ENCODE peak calls at places on chromosomes 13 and 19, in ten cellular contexts. D is HEK293T; Q is GM04503; Y is stimulated activated CD8-positive, alpha-beta memory T cell treated with anti-CD3 and anti-CD28 coated beads, Interleukin-15, amount 100 ng/mL, for 1 hour; H is IMR-90; A is lung; X is WERI-Rb-1; J is HFFc6; B is T-helper 1 cell; S is H1. K is an unnamed sample.
A peak's percentile ranks its signal among the peaks of the same experiment; 100 is the strongest.

GRCh38 chr19:5403968-5404640 is 51.1 kb upstream of the ZNRF4 start:
- DNase-seq in J (peak; percentile 84), B (peak; percentile 47), D (peak; percentile 85), A (peak; percentile 73), Y (peak; percentile 14), X (no peak), Q (peak; percentile 47), H (peak; percentile 81), S (peak; percentile 71), K (peak; percentile 90)

GRCh38 chr19:677201-677600 is 1.0 kb downstream of the FSTL3 start:
- DNase-seq in A (peak; percentile 68), Q (no peak), Y (no peak), D (no peak), B (no peak), X (no peak), J (peak; percentile 66), S (no peak), H (peak; percentile 79), K (peak; percentile 57)

GRCh38 chr13:23707674-23708073 is 137.5 kb downstream of the TNFRSF19 start:
- DNase-seq in D (no peak), S (no peak), H (peak; percentile 49), A (no peak), Q (no peak), X (peak; percentile 50), J (peak; percentile 46), B (no peak), Y (no peak), K (no peak)

GRCh38 chr13:85565652-85566051 is 233.6 kb downstream of the SLITRK6 start:
- DNase-seq in X (no peak), H (peak; percentile 28), Y (no peak), D (no peak), B (no peak), S (no peak), Q (no peak), A (no peak), J (no peak), K (no peak)

GRCh38 chr19:3810708-3811355 is 24.7 kb upstream of the MATK start:
- DNase-seq in B (no peak), X (no peak), Y (no peak), D (no peak), S (no peak), H (no peak), J (no peak), Q (no peak), A (no peak), K (no peak)

GRCh38 chr13:21657538-21657937 is 13.3 kb upstream of the FGF9 start:
- DNase-seq in H (peak; percentile 94), D (no peak), J (peak; percentile 66), A (no peak), Q (no peak), B (no peak), Y (no peak), X (no peak), S (no peak), K (no peak)

GRCh38 chr19:18789883-18790565 is 1.1 kb downstream of the COMP start:
- DNase-seq in Y (no peak), B (peak; percentile 15), A (no peak), D (peak; percentile 72), H (no peak), X (peak; percentile 81), Q (no peak), J (no peak), S (peak; percentile 27), K (no peak)

GRCh38 chr19:7415163-7415856 is 66.6 kb downstream of the ARHGEF18 start:
- DNase-seq in B (no peak), D (no peak), H (peak; percentile 86), J (no peak), A (peak; percentile 64), Y (no peak), X (no peak), S (no peak), Q (no peak), K (no peak)

GRCh38 chr19:49362048-49362925 is at the start of gene TEAD2:
- DNase-seq in Q (no peak), J (peak; percentile 18), Y (no peak), B (no peak), S (no peak), H (peak; percentile 47), D (peak; percentile 67), A (peak; percentile 71), X (peak; percentile 63), K (peak; percentile 79)

GRCh38 chr13:51929699-51930098 is 67.9 kb downstream of the CCDC70 start:
- DNase-seq in X (no peak), J (no peak), B (no peak), Q (no peak), S (no peak), Y (no peak), H (no peak), A (no peak), D (no peak), K (no peak)

GRCh38 chr19:10503002-10503789 is at the start of gene KEAP1:
- DNase-seq in H (no peak), J (no peak), D (peak; percentile 33), B (peak; percentile 13), Q (no peak), X (peak; percentile 57), Y (no peak), A (peak; percentile 41), S (no peak), K (no peak)